ENCODE peak calls at places on chromosome 17, in nine cellular contexts. L is gastrocnemius medialis; S is CD4-positive, alpha-beta T cell; U is lower leg skin; C is ovary; E is BJ; O is K562; B is progenitor cell of endocrine pancreas; Y is GM10248. M is an unnamed sample.

GRCh38 chr17:7438050-7438614 is 1.2 kb upstream of the FGF11 start:
- DNase-seq in U (no peak), B (no peak), C (no peak), L (peak; percentile 59), Y (peak; percentile 52), O (peak; percentile 74), E (no peak), S (peak; percentile 33), M (peak; percentile 80)

GRCh38 chr17:2755941-2756724 is 6.7 kb upstream of the CCDC92B start:
- DNase-seq in E (no peak), L (no peak), Y (no peak), O (peak; percentile 8), B (peak; percentile 28), C (no peak), U (no peak), S (no peak), M (no peak)

GRCh38 chr17:32490101-32490482 is 3.3 kb downstream of the CDK5R1 start:
- DNase-seq in U (no peak), B (no peak), S (no peak), C (no peak), O (no peak), Y (peak; percentile 17), L (no peak), E (no peak), M (no peak)

GRCh38 chr17:59753522-59754467 is 46.3 kb downstream of the VMP1 start:
- DNase-seq in B (no peak), Y (peak; percentile 72), S (no peak), E (peak; percentile 66), U (no peak), C (no peak), O (peak; percentile 88), L (no peak), M (no peak)

GRCh38 chr17:65366102-65366844 is 195.2 kb downstream of the AXIN2 start:
- DNase-seq in Y (no peak), O (no peak), L (no peak), S (no peak), B (no peak), U (no peak), C (no peak), E (no peak), M (no peak)

GRCh38 chr17:31903401-31903800 is 1.9 kb upstream of the UTP6 start:
- DNase-seq in L (no peak), C (no peak), B (no peak), O (no peak), Y (no peak), E (no peak), U (peak; percentile 75), S (no peak), M (no peak)

GRCh38 chr17:353838-354234 is 1.2 kb upstream of the RPH3AL start:
- DNase-seq in Y (no peak), O (no peak), L (no peak), E (no peak), S (no peak), U (peak; percentile 70), C (no peak), B (no peak), M (no peak)

GRCh38 chr17:21218831-21219380 is 4.9 kb upstream of the TMEM11 start:
- DNase-seq in E (no peak), L (no peak), S (no peak), O (no peak), C (no peak), Y (no peak), B (no peak), U (no peak), M (no peak)

GRCh38 chr17:19755392-19755791 is 7.3 kb upstream of the ALDH3A1 start:
- DNase-seq in Y (no peak), E (no peak), L (no peak), U (no peak), C (no peak), B (no peak), O (no peak), S (no peak), M (peak; percentile 38)

GRCh38 chr17:32243712-32244111 is 21.9 kb upstream of the RHBDL3 start:
- DNase-seq in Y (no peak), U (peak; percentile 31), S (no peak), O (no peak), E (no peak), C (no peak), L (no peak), B (no peak), M (peak; percentile 56)

GRCh38 chr17:65292430-65292829 is 155.3 kb downstream of the RGS9 start:
- DNase-seq in E (no peak), C (no peak), O (no peak), L (no peak), S (no peak), B (no peak), U (peak; percentile 50), Y (no peak), M (no peak)

GRCh38 chr17:42517516-42517915 is 18.5 kb upstream of the NAGLU start:
- DNase-seq in C (peak; percentile 94), B (peak; percentile 57), U (peak; percentile 98), E (peak; percentile 57), O (peak; percentile 91), Y (peak; percentile 84), L (peak; percentile 81), S (peak; percentile 69), M (peak; percentile 81)

GRCh38 chr17:56593073-56593740 is at the start of gene NOG:
- DNase-seq in C (peak; percentile 51), S (peak; percentile 56), Y (peak; percentile 34), L (peak; percentile 61), B (peak; percentile 31), U (peak; percentile 88), E (no peak), O (no peak), M (no peak)

GRCh38 chr17:79517812-79518211 is 93.0 kb downstream of the RBFOX3 start:
- DNase-seq in O (no peak), E (no peak), Y (no peak), L (no peak), S (no peak), U (no peak), B (no peak), C (no peak), M (no peak)

GRCh38 chr17:69602969-69603368 is 188.5 kb downstream of the MAP2K6 start:
- DNase-seq in U (no peak), S (no peak), E (no peak), C (no peak), L (no peak), Y (no peak), B (no peak), O (no peak), M (no peak)

GRCh38 chr17:66580178-66580577 is 254.7 kb upstream of the CACNG5 start:
- DNase-seq in Y (no peak), U (no peak), C (peak; percentile 92), E (no peak), B (no peak), L (no peak), S (no peak), O (no peak), M (no peak)

GRCh38 chr17:47188266-47188665 is 829 bp downstream of the CDC27 start:
- DNase-seq in Y (no peak), S (no peak), B (no peak), E (no peak), L (no peak), C (no peak), O (no peak), U (no peak), M (no peak)

GRCh38 chr17:19383681-19384470 is 3.1 kb downstream of the MFAP4 start:
- DNase-seq in U (peak; percentile 92), E (no peak), B (no peak), C (peak; percentile 59), S (no peak), L (peak; percentile 47), O (no peak), Y (no peak), M (no peak)

GRCh38 chr17:14775761-14776492 is 475.0 kb downstream of the HS3ST3B1 start:
- DNase-seq in O (no peak), S (no peak), B (no peak), E (no peak), C (no peak), L (no peak), U (no peak), Y (no peak), M (no peak)

GRCh38 chr17:49930880-49931279 is 38.1 kb upstream of the DLX4 start:
- DNase-seq in L (no peak), E (no peak), Y (no peak), B (no peak), O (no peak), C (no peak), U (no peak), S (no peak), M (no peak)
- TF ChIP-seq CTCF in L (no peak), E (no peak), Y (no peak), B (no peak), O (no peak), C (no peak), U (no peak), S (no peak), M (no peak)

GRCh38 chr17:17684901-17685774 is 3.9 kb downstream of the RAI1 start:
- DNase-seq in Y (no peak), L (no peak), O (no peak), E (no peak), C (no peak), U (no peak), B (no peak), S (no peak), M (no peak)

GRCh38 chr17:17683710-17684365 is 2.6 kb downstream of the RAI1 start:
- DNase-seq in S (no peak), Y (no peak), O (no peak), L (no peak), U (no peak), B (no peak), C (no peak), E (no peak), M (no peak)

GRCh38 chr17:17689312-17689711 is 8.1 kb downstream of the RAI1 start:
- DNase-seq in C (no peak), L (no peak), O (no peak), S (no peak), E (no peak), U (no peak), Y (no peak), B (no peak), M (no peak)

GRCh38 chr17:17682737-17683675 is 1.7 kb downstream of the RAI1 start:
- DNase-seq in S (peak; percentile 75), E (peak; percentile 41), B (peak; percentile 56), U (peak; percentile 91), O (peak; percentile 73), C (peak; percentile 85), L (peak; percentile 42), Y (peak; percentile 65), M (no peak)

GRCh38 chr17:17685775-17686291 is 4.6 kb downstream of the RAI1 start:
- DNase-seq in O (peak; percentile 56), E (no peak), B (no peak), S (no peak), C (peak; percentile 65), Y (no peak), U (no peak), L (no peak), M (no peak)
- TF ChIP-seq CTCF in O (no peak), E (no peak), B (no peak), S (no peak), C (no peak), Y (no peak), U (no peak), L (no peak), M (no peak)

GRCh38 chr17:37490022-37490587 is 414 bp downstream of the DUSP14 start:
- DNase-seq in U (peak; percentile 94), E (peak; percentile 1), O (peak; percentile 80), Y (peak; percentile 72), S (peak; percentile 71), C (peak; percentile 77), L (peak; percentile 44), B (peak; percentile 77), M (no peak)
- TF ChIP-seq CTCF in U (no peak), E (no peak), O (peak; percentile 36), Y (peak; percentile 61), S (peak; percentile 22), C (no peak), L (peak; percentile 20), B (peak; percentile 73), M (peak; percentile 28)

GRCh38 chr17:27407916-27408846 is 48.1 kb upstream of the KSR1 start:
- DNase-seq in O (no peak), Y (no peak), B (no peak), S (no peak), U (peak; percentile 78), L (no peak), E (no peak), C (no peak), M (no peak)
- TF ChIP-seq CTCF in O (no peak), Y (no peak), B (no peak), S (no peak), U (no peak), L (no peak), E (no peak), C (no peak), M (no peak)

M was measured in CD14-positive monocyte.